ENCODE peak calls at places on chromosomes 3 and 15, in eight cellular contexts. One of them, this sample, is unnamed.

GRCh38 chr15:34855397-34855796 is 60.0 kb upstream of the ACTC1 start:
- DNase-seq in fibroblast of mammary gland: peak; percentile 79
- DNase-seq in occipital lobe: no peak
- DNase-seq in CD4-positive, alpha-beta T cell: no peak
- DNase-seq in brain microvascular endothelial cell: no peak
- DNase-seq in NCI-H69: peak; percentile 34
- DNase-seq in foreskin fibroblast: peak; percentile 73
- DNase-seq in ACHN: peak; percentile 8
- DNase-seq in this sample: peak; percentile 72

GRCh38 chr3:170565495-170565894 is 20.4 kb downstream of the SLC7A14 start:
- DNase-seq in fibroblast of mammary gland: no peak
- DNase-seq in occipital lobe: no peak
- DNase-seq in CD4-positive, alpha-beta T cell: no peak
- DNase-seq in brain microvascular endothelial cell: peak; percentile 44
- DNase-seq in NCI-H69: no peak
- DNase-seq in foreskin fibroblast: no peak
- DNase-seq in ACHN: no peak
- DNase-seq in this sample: no peak

GRCh38 chr3:39569095-39569494 is 101.6 kb downstream of the MOBP start:
- DNase-seq in fibroblast of mammary gland: no peak
- DNase-seq in occipital lobe: no peak
- DNase-seq in CD4-positive, alpha-beta T cell: no peak
- DNase-seq in brain microvascular endothelial cell: no peak
- DNase-seq in NCI-H69: no peak
- DNase-seq in foreskin fibroblast: no peak
- DNase-seq in ACHN: no peak
- DNase-seq in this sample: no peak

GRCh38 chr3:25442486-25442885 is 14.4 kb downstream of the RARB start:
- DNase-seq in fibroblast of mammary gland: no peak
- DNase-seq in occipital lobe: no peak
- DNase-seq in CD4-positive, alpha-beta T cell: no peak
- DNase-seq in brain microvascular endothelial cell: no peak
- DNase-seq in NCI-H69: peak; percentile 92
- DNase-seq in foreskin fibroblast: no peak
- DNase-seq in ACHN: no peak
- DNase-seq in this sample: no peak

GRCh38 chr3:5798809-5799208 is 611.3 kb downstream of the EDEM1 start:
- DNase-seq in fibroblast of mammary gland: no peak
- DNase-seq in occipital lobe: no peak
- DNase-seq in CD4-positive, alpha-beta T cell: no peak
- DNase-seq in brain microvascular endothelial cell: no peak
- DNase-seq in NCI-H69: no peak
- DNase-seq in foreskin fibroblast: no peak
- DNase-seq in ACHN: no peak
- DNase-seq in this sample: no peak

GRCh38 chr3:23600178-23600577 is 205.6 kb upstream of the UBE2E1 start:
- DNase-seq in fibroblast of mammary gland: peak; percentile 80
- DNase-seq in occipital lobe: no peak
- DNase-seq in CD4-positive, alpha-beta T cell: no peak
- DNase-seq in brain microvascular endothelial cell: peak; percentile 95
- DNase-seq in NCI-H69: peak; percentile 48
- DNase-seq in foreskin fibroblast: peak; percentile 84
- DNase-seq in ACHN: peak; percentile 83
- DNase-seq in this sample: peak; percentile 82

GRCh38 chr15:101406796-101407195 is 82.7 kb downstream of the PCSK6 start:
- DNase-seq in fibroblast of mammary gland: no peak
- DNase-seq in occipital lobe: no peak
- DNase-seq in CD4-positive, alpha-beta T cell: no peak
- DNase-seq in brain microvascular endothelial cell: no peak
- DNase-seq in NCI-H69: no peak
- DNase-seq in foreskin fibroblast: no peak
- DNase-seq in ACHN: no peak
- DNase-seq in this sample: no peak

GRCh38 chr3:119741701-119742100 is 38.9 kb downstream of the CFAP91 start:
- DNase-seq in fibroblast of mammary gland: no peak
- DNase-seq in occipital lobe: no peak
- DNase-seq in CD4-positive, alpha-beta T cell: no peak
- DNase-seq in brain microvascular endothelial cell: no peak
- DNase-seq in NCI-H69: no peak
- DNase-seq in foreskin fibroblast: no peak
- DNase-seq in ACHN: no peak
- DNase-seq in this sample: no peak

GRCh38 chr3:46987485-46988401 is 8.3 kb downstream of the NBEAL2 start:
- DNase-seq in fibroblast of mammary gland: no peak
- DNase-seq in occipital lobe: no peak
- DNase-seq in CD4-positive, alpha-beta T cell: peak; percentile 79
- DNase-seq in brain microvascular endothelial cell: no peak
- DNase-seq in NCI-H69: no peak
- DNase-seq in foreskin fibroblast: no peak
- DNase-seq in ACHN: no peak
- DNase-seq in this sample: no peak

GRCh38 chr3:87696276-87697013 is 362.4 kb downstream of the CGGBP1 start:
- DNase-seq in fibroblast of mammary gland: no peak
- DNase-seq in occipital lobe: no peak
- DNase-seq in CD4-positive, alpha-beta T cell: no peak
- DNase-seq in brain microvascular endothelial cell: no peak
- DNase-seq in NCI-H69: no peak
- DNase-seq in foreskin fibroblast: no peak
- DNase-seq in ACHN: no peak
- DNase-seq in this sample: no peak

GRCh38 chr15:31275331-31276262 is 51.0 kb upstream of the KLF13 start:
- DNase-seq in fibroblast of mammary gland: no peak
- DNase-seq in occipital lobe: no peak
- DNase-seq in CD4-positive, alpha-beta T cell: no peak
- DNase-seq in brain microvascular endothelial cell: no peak
- DNase-seq in NCI-H69: peak; percentile 59
- DNase-seq in foreskin fibroblast: no peak
- DNase-seq in ACHN: no peak
- DNase-seq in this sample: no peak

GRCh38 chr15:92845109-92845508 is 55.0 kb upstream of the CHD2 start:
- DNase-seq in fibroblast of mammary gland: peak; percentile 64
- DNase-seq in occipital lobe: no peak
- DNase-seq in CD4-positive, alpha-beta T cell: no peak
- DNase-seq in brain microvascular endothelial cell: no peak
- DNase-seq in NCI-H69: peak; percentile 70
- DNase-seq in foreskin fibroblast: peak; percentile 71
- DNase-seq in ACHN: no peak
- DNase-seq in this sample: peak; percentile 70

GRCh38 chr3:74304419-74304818 is 310.0 kb downstream of the CNTN3 start:
- DNase-seq in fibroblast of mammary gland: no peak
- DNase-seq in occipital lobe: no peak
- DNase-seq in CD4-positive, alpha-beta T cell: no peak
- DNase-seq in brain microvascular endothelial cell: no peak
- DNase-seq in NCI-H69: no peak
- DNase-seq in foreskin fibroblast: no peak
- DNase-seq in ACHN: no peak
- DNase-seq in this sample: no peak

GRCh38 chr3:58585994-58586393 is 8.8 kb upstream of the FAM107A start:
- DNase-seq in fibroblast of mammary gland: no peak
- DNase-seq in occipital lobe: no peak
- DNase-seq in CD4-positive, alpha-beta T cell: no peak
- DNase-seq in brain microvascular endothelial cell: no peak
- DNase-seq in NCI-H69: peak; percentile 50
- DNase-seq in foreskin fibroblast: no peak
- DNase-seq in ACHN: peak; percentile 62
- DNase-seq in this sample: no peak

GRCh38 chr15:50710585-50710984 is 24.0 kb upstream of the TRPM7 start:
- DNase-seq in fibroblast of mammary gland: no peak
- DNase-seq in occipital lobe: no peak
- DNase-seq in CD4-positive, alpha-beta T cell: no peak
- DNase-seq in brain microvascular endothelial cell: no peak
- DNase-seq in NCI-H69: no peak
- DNase-seq in foreskin fibroblast: no peak
- DNase-seq in ACHN: no peak
- DNase-seq in this sample: no peak

GRCh38 chr3:139537325-139537724 is 2.2 kb downstream of the RBP1 start:
- DNase-seq in fibroblast of mammary gland: peak; percentile 64
- DNase-seq in occipital lobe: no peak
- DNase-seq in CD4-positive, alpha-beta T cell: no peak
- DNase-seq in brain microvascular endothelial cell: peak; percentile 57
- DNase-seq in NCI-H69: peak; percentile 72
- DNase-seq in foreskin fibroblast: peak; percentile 27
- DNase-seq in ACHN: no peak
- DNase-seq in this sample: peak; percentile 80

GRCh38 chr3:128360243-128360642 is 106.4 kb downstream of the DNAJB8 start:
- DNase-seq in fibroblast of mammary gland: no peak
- DNase-seq in occipital lobe: no peak
- DNase-seq in CD4-positive, alpha-beta T cell: no peak
- DNase-seq in brain microvascular endothelial cell: no peak
- DNase-seq in NCI-H69: no peak
- DNase-seq in foreskin fibroblast: no peak
- DNase-seq in ACHN: no peak
- DNase-seq in this sample: no peak

GRCh38 chr15:90683876-90684275 is 33.3 kb upstream of the BLM start:
- DNase-seq in fibroblast of mammary gland: no peak
- DNase-seq in occipital lobe: no peak
- DNase-seq in CD4-positive, alpha-beta T cell: no peak
- DNase-seq in brain microvascular endothelial cell: no peak
- DNase-seq in NCI-H69: no peak
- DNase-seq in foreskin fibroblast: no peak
- DNase-seq in ACHN: no peak
- DNase-seq in this sample: no peak

GRCh38 chr3:119659584-119660291 is 651 bp downstream of the POPDC2 start:
- DNase-seq in fibroblast of mammary gland: no peak
- DNase-seq in occipital lobe: no peak
- DNase-seq in CD4-positive, alpha-beta T cell: no peak
- DNase-seq in brain microvascular endothelial cell: no peak
- DNase-seq in NCI-H69: no peak
- DNase-seq in foreskin fibroblast: no peak
- DNase-seq in ACHN: no peak
- DNase-seq in this sample: no peak

GRCh38 chr3:172280406-172281051 is 167.7 kb downstream of the GHSR start:
- DNase-seq in fibroblast of mammary gland: peak; percentile 69
- DNase-seq in occipital lobe: no peak
- DNase-seq in CD4-positive, alpha-beta T cell: no peak
- DNase-seq in brain microvascular endothelial cell: peak; percentile 65
- DNase-seq in NCI-H69: no peak
- DNase-seq in foreskin fibroblast: peak; percentile 73
- DNase-seq in ACHN: peak; percentile 41
- DNase-seq in this sample: peak; percentile 88

GRCh38 chr3:48273594-48274211 is 32.8 kb downstream of the ZNF589 start:
- DNase-seq in fibroblast of mammary gland: peak; percentile 71
- DNase-seq in occipital lobe: no peak
- DNase-seq in CD4-positive, alpha-beta T cell: peak; percentile 32
- DNase-seq in brain microvascular endothelial cell: peak; percentile 48
- DNase-seq in NCI-H69: peak; percentile 64
- DNase-seq in foreskin fibroblast: peak; percentile 79
- DNase-seq in ACHN: peak; percentile 61
- DNase-seq in this sample: peak; percentile 77

GRCh38 chr3:8261018-8261417 is 240.6 kb upstream of the LMCD1 start:
- DNase-seq in fibroblast of mammary gland: no peak
- DNase-seq in occipital lobe: no peak
- DNase-seq in CD4-positive, alpha-beta T cell: no peak
- DNase-seq in brain microvascular endothelial cell: no peak
- DNase-seq in NCI-H69: no peak
- DNase-seq in foreskin fibroblast: no peak
- DNase-seq in ACHN: no peak
- DNase-seq in this sample: no peak

GRCh38 chr15:79315623-79316328 is 4.9 kb downstream of the TMED3 start:
- DNase-seq in fibroblast of mammary gland: no peak
- DNase-seq in occipital lobe: peak; percentile 50
- DNase-seq in CD4-positive, alpha-beta T cell: no peak
- DNase-seq in brain microvascular endothelial cell: no peak
- DNase-seq in NCI-H69: no peak
- DNase-seq in foreskin fibroblast: no peak
- DNase-seq in ACHN: no peak
- DNase-seq in this sample: no peak

GRCh38 chr3:66165679-66166078 is 55.1 kb upstream of the SLC25A26 start:
- DNase-seq in fibroblast of mammary gland: no peak
- DNase-seq in occipital lobe: no peak
- DNase-seq in CD4-positive, alpha-beta T cell: no peak
- DNase-seq in brain microvascular endothelial cell: no peak
- DNase-seq in NCI-H69: no peak
- DNase-seq in foreskin fibroblast: no peak
- DNase-seq in ACHN: no peak
- DNase-seq in this sample: no peak

GRCh38 chr3:78728406-78729145 is 1039.2 kb downstream of the ROBO1 start:
- DNase-seq in fibroblast of mammary gland: peak; percentile 67
- DNase-seq in occipital lobe: peak; percentile 63
- DNase-seq in CD4-positive, alpha-beta T cell: no peak
- DNase-seq in brain microvascular endothelial cell: no peak
- DNase-seq in NCI-H69: peak; percentile 98
- DNase-seq in foreskin fibroblast: peak; percentile 82
- DNase-seq in ACHN: no peak
- DNase-seq in this sample: peak; percentile 59

GRCh38 chr15:42062284-42062806 is 32.0 kb downstream of the PLA2G4D start:
- DNase-seq in fibroblast of mammary gland: no peak
- DNase-seq in occipital lobe: no peak
- DNase-seq in CD4-positive, alpha-beta T cell: no peak
- DNase-seq in brain microvascular endothelial cell: no peak
- DNase-seq in NCI-H69: no peak
- DNase-seq in foreskin fibroblast: no peak
- DNase-seq in ACHN: no peak
- DNase-seq in this sample: no peak

GRCh38 chr15:80929225-80929624 is 60.4 kb downstream of the MESD start:
- DNase-seq in fibroblast of mammary gland: peak; percentile 84
- DNase-seq in occipital lobe: no peak
- DNase-seq in CD4-positive, alpha-beta T cell: no peak
- DNase-seq in brain microvascular endothelial cell: peak; percentile 46
- DNase-seq in NCI-H69: no peak
- DNase-seq in foreskin fibroblast: peak; percentile 56
- DNase-seq in ACHN: no peak
- DNase-seq in this sample: peak; percentile 60

GRCh38 chr3:156036258-156037053 is 83.9 kb upstream of the KCNAB1 start:
- DNase-seq in fibroblast of mammary gland: no peak
- DNase-seq in occipital lobe: no peak
- DNase-seq in CD4-positive, alpha-beta T cell: no peak
- DNase-seq in brain microvascular endothelial cell: no peak
- DNase-seq in NCI-H69: no peak
- DNase-seq in foreskin fibroblast: no peak
- DNase-seq in ACHN: no peak
- DNase-seq in this sample: no peak

GRCh38 chr15:33104276-33104675 is 90.2 kb downstream of the FMN1 start:
- DNase-seq in fibroblast of mammary gland: peak; percentile 83
- DNase-seq in occipital lobe: no peak
- DNase-seq in CD4-positive, alpha-beta T cell: no peak
- DNase-seq in brain microvascular endothelial cell: peak; percentile 87
- DNase-seq in NCI-H69: no peak
- DNase-seq in foreskin fibroblast: peak; percentile 90
- DNase-seq in ACHN: no peak
- DNase-seq in this sample: peak; percentile 73

GRCh38 chr3:146540236-146540635 is 4.2 kb downstream of the PLSCR1 start:
- DNase-seq in fibroblast of mammary gland: no peak
- DNase-seq in occipital lobe: no peak
- DNase-seq in CD4-positive, alpha-beta T cell: no peak
- DNase-seq in brain microvascular endothelial cell: no peak
- DNase-seq in NCI-H69: no peak
- DNase-seq in foreskin fibroblast: no peak
- DNase-seq in ACHN: no peak
- DNase-seq in this sample: no peak

GRCh38 chr15:45456212-45457106 is 66.1 kb downstream of the SLC30A4 start:
- DNase-seq in fibroblast of mammary gland: peak; percentile 100
- DNase-seq in occipital lobe: no peak
- DNase-seq in CD4-positive, alpha-beta T cell: peak; percentile 25
- DNase-seq in brain microvascular endothelial cell: peak; percentile 100
- DNase-seq in NCI-H69: peak; percentile 27
- DNase-seq in foreskin fibroblast: peak; percentile 99
- DNase-seq in ACHN: peak; percentile 97
- DNase-seq in this sample: peak; percentile 100

GRCh38 chr3:69364354-69364753 is 21.5 kb downstream of the FRMD4B start:
- DNase-seq in fibroblast of mammary gland: peak; percentile 35
- DNase-seq in occipital lobe: no peak
- DNase-seq in CD4-positive, alpha-beta T cell: no peak
- DNase-seq in brain microvascular endothelial cell: no peak
- DNase-seq in NCI-H69: no peak
- DNase-seq in foreskin fibroblast: peak; percentile 84
- DNase-seq in ACHN: no peak
- DNase-seq in this sample: no peak

GRCh38 chr3:71662056-71662455 is 63.1 kb downstream of the EIF4E3 start:
- DNase-seq in fibroblast of mammary gland: no peak
- DNase-seq in occipital lobe: no peak
- DNase-seq in CD4-positive, alpha-beta T cell: no peak
- DNase-seq in brain microvascular endothelial cell: no peak
- DNase-seq in NCI-H69: no peak
- DNase-seq in foreskin fibroblast: no peak
- DNase-seq in ACHN: no peak
- DNase-seq in this sample: no peak

GRCh38 chr3:73504255-73504654 is 120.5 kb downstream of the PDZRN3 start:
- DNase-seq in fibroblast of mammary gland: no peak
- DNase-seq in occipital lobe: no peak
- DNase-seq in CD4-positive, alpha-beta T cell: no peak
- DNase-seq in brain microvascular endothelial cell: no peak
- DNase-seq in NCI-H69: peak; percentile 92
- DNase-seq in foreskin fibroblast: peak; percentile 36
- DNase-seq in ACHN: no peak
- DNase-seq in this sample: no peak